ENCODE peak calls at places on chromosomes 3 and 15, in nine cellular contexts. J, D, M, B, V, U, Y, O and W are unnamed samples.
A peak's percentile ranks its signal among the peaks of the same experiment; 100 is the strongest.

GRCh38 chr3:133294253-133294652 is 105.6 kb upstream of the BFSP2 start:
- DNase-seq in J (no peak), D (no peak), M (no peak), B (no peak), V (no peak), U (no peak), Y (no peak), O (no peak), W (peak; percentile 8)

GRCh38 chr3:52455283-52456168 is at the start of gene NISCH:
- DNase-seq in J (peak; percentile 70), D (peak; percentile 77), M (peak; percentile 68), B (peak; percentile 91), V (peak; percentile 98), U (peak; percentile 96), Y (peak; percentile 96), O (peak; percentile 96), W (peak; percentile 97)

GRCh38 chr15:101357885-101358284 is 62.8 kb upstream of the SNRPA1 start:
- DNase-seq in J (no peak), D (no peak), M (no peak), B (no peak), V (no peak), U (peak; percentile 22), Y (no peak), O (no peak), W (no peak)

GRCh38 chr15:67914537-67915373 is 74.9 kb upstream of the RNU6-1 start:
- DNase-seq in J (peak; percentile 59), D (no peak), M (peak; percentile 67), B (peak; percentile 72), V (no peak), U (peak; percentile 87), Y (no peak), O (no peak), W (no peak)

GRCh38 chr3:104750581-104750980 is 616.1 kb upstream of the ALCAM start:
- DNase-seq in J (no peak), D (no peak), M (no peak), B (no peak), V (no peak), U (no peak), Y (no peak), O (no peak), W (peak; percentile 15)

GRCh38 chr3:42265059-42265991 is 660 bp downstream of the CCK start:
- DNase-seq in J (no peak), D (no peak), M (no peak), B (no peak), V (no peak), U (no peak), Y (no peak), O (no peak), W (peak; percentile 24)

GRCh38 chr15:39336926-39337325 is 244.0 kb upstream of the THBS1 start:
- DNase-seq in J (no peak), D (no peak), M (no peak), B (no peak), V (no peak), U (no peak), Y (no peak), O (no peak), W (no peak)

GRCh38 chr3:66639794-66640356 is 139.1 kb upstream of the LRIG1 start:
- DNase-seq in J (no peak), D (no peak), M (no peak), B (no peak), V (no peak), U (no peak), Y (no peak), O (no peak), W (no peak)

GRCh38 chr3:29331035-29331434 is 50.2 kb downstream of the RBMS3 start:
- DNase-seq in J (no peak), D (no peak), M (no peak), B (no peak), V (no peak), U (no peak), Y (no peak), O (no peak), W (no peak)

GRCh38 chr15:99282129-99282528 is 30.8 kb downstream of the LRRC28 start:
- DNase-seq in J (no peak), D (no peak), M (no peak), B (no peak), V (no peak), U (no peak), Y (no peak), O (no peak), W (no peak)

GRCh38 chr3:64824281-64824980 is 136.6 kb upstream of the ADAMTS9 start:
- DNase-seq in J (no peak), D (no peak), M (no peak), B (no peak), V (no peak), U (no peak), Y (no peak), O (no peak), W (no peak)

GRCh38 chr3:128262457-128262856 is 109.2 kb downstream of the EEFSEC start:
- DNase-seq in J (no peak), D (no peak), M (no peak), B (peak; percentile 17), V (no peak), U (no peak), Y (no peak), O (no peak), W (no peak)

GRCh38 chr3:175585898-175586297 is 726.8 kb downstream of the NAALADL2 start:
- DNase-seq in J (no peak), D (no peak), M (no peak), B (no peak), V (no peak), U (no peak), Y (no peak), O (peak; percentile 39), W (peak; percentile 25)

GRCh38 chr15:58472821-58473581 is 41.2 kb downstream of the LIPC start:
- DNase-seq in J (no peak), D (peak; percentile 47), M (no peak), B (no peak), V (no peak), U (no peak), Y (peak; percentile 65), O (no peak), W (no peak)

GRCh38 chr15:67570875-67571642 is 28.6 kb downstream of the MAP2K5 start:
- DNase-seq in J (no peak), D (no peak), M (no peak), B (no peak), V (no peak), U (no peak), Y (no peak), O (no peak), W (no peak)

GRCh38 chr3:123338021-123338619 is 110.8 kb downstream of the ADCY5 start:
- DNase-seq in J (no peak), D (no peak), M (no peak), B (no peak), V (no peak), U (peak; percentile 30), Y (peak; percentile 21), O (no peak), W (no peak)

GRCh38 chr15:84982301-84982920 is 755 bp downstream of the PDE8A start:
- DNase-seq in J (peak; percentile 66), D (no peak), M (no peak), B (peak; percentile 62), V (no peak), U (peak; percentile 82), Y (peak; percentile 65), O (no peak), W (peak; percentile 18)

GRCh38 chr3:131110087-131110486 is 83.4 kb downstream of the NEK11 start:
- DNase-seq in J (no peak), D (no peak), M (no peak), B (no peak), V (no peak), U (no peak), Y (no peak), O (peak; percentile 6), W (peak; percentile 58)

GRCh38 chr3:123724306-123724705 is 139.5 kb upstream of the HACD2 start:
- DNase-seq in J (no peak), D (no peak), M (no peak), B (no peak), V (no peak), U (no peak), Y (no peak), O (no peak), W (peak; percentile 42)

GRCh38 chr3:162112719-162113118 is 616.1 kb downstream of the OTOL1 start:
- DNase-seq in J (no peak), D (no peak), M (peak; percentile 74), B (no peak), V (no peak), U (no peak), Y (no peak), O (no peak), W (no peak)

GRCh38 chr3:187902041-187902471 is 156.8 kb upstream of the BCL6 start:
- DNase-seq in J (no peak), D (no peak), M (no peak), B (no peak), V (peak; percentile 18), U (no peak), Y (no peak), O (no peak), W (no peak)

GRCh38 chr3:15845475-15845874 is 47.7 kb upstream of the ANKRD28 start:
- DNase-seq in J (no peak), D (no peak), M (no peak), B (no peak), V (no peak), U (no peak), Y (no peak), O (no peak), W (no peak)

GRCh38 chr3:31432897-31433678 is 99.6 kb upstream of the STT3B start:
- DNase-seq in J (no peak), D (no peak), M (no peak), B (no peak), V (no peak), U (no peak), Y (no peak), O (no peak), W (no peak)

GRCh38 chr15:101091080-101092017 is 160.5 kb downstream of the CHSY1 start:
- DNase-seq in J (no peak), D (no peak), M (no peak), B (no peak), V (no peak), U (no peak), Y (no peak), O (peak; percentile 70), W (peak; percentile 56)

GRCh38 chr3:179504371-179504770 is 53.1 kb upstream of the GNB4 start:
- DNase-seq in J (no peak), D (no peak), M (no peak), B (no peak), V (no peak), U (no peak), Y (no peak), O (no peak), W (no peak)

GRCh38 chr3:177591371-177591770 is 394.1 kb upstream of the TBL1XR1 start:
- DNase-seq in J (no peak), D (no peak), M (no peak), B (no peak), V (no peak), U (no peak), Y (no peak), O (no peak), W (no peak)

GRCh38 chr15:101528917-101529299 is 39.4 kb upstream of the PCSK6 start:
- DNase-seq in J (no peak), D (no peak), M (no peak), B (peak; percentile 34), V (peak; percentile 8), U (peak; percentile 73), Y (no peak), O (no peak), W (no peak)